ENCODE peak calls at places on chromosomes 3 and 15, in six cellular contexts. J is GM18507; N is H4; K is RPMI8226; G is posterior vena cava; T is stimulated activated CD4-positive, alpha-beta T cell treated with anti-CD3 and anti-CD28 coated beads, Interleukin-4, amount 100 ng/mL, for 48 hours. L is an unnamed sample.

GRCh38 chr3:121411554-121411953 is 134.2 kb downstream of the POLQ start:
- DNase-seq in J (no peak), N (no peak), K (no peak), G (no peak), T (no peak), L (no peak)

GRCh38 chr3:98746882-98747281 is 16.3 kb upstream of the ST3GAL6 start:
- DNase-seq in J (no peak), N (peak; percentile 10), K (no peak), G (no peak), T (no peak), L (no peak)

GRCh38 chr15:68054658-68055223 is 626 bp downstream of the PIAS1 start:
- DNase-seq in J (no peak), N (no peak), K (peak; percentile 42), G (peak; percentile 91), T (peak; percentile 30), L (no peak)

GRCh38 chr15:41934843-41935242 is 37.5 kb downstream of the EHD4 start:
- DNase-seq in J (no peak), N (peak; percentile 45), K (no peak), G (peak; percentile 76), T (peak; percentile 53), L (no peak)

GRCh38 chr15:89003865-89004725 is 84.2 kb upstream of the ABHD2 start:
- DNase-seq in J (no peak), N (no peak), K (no peak), G (no peak), T (no peak), L (no peak)

GRCh38 chr15:82621970-82622369 is 25.2 kb downstream of the CPEB1 start:
- DNase-seq in J (no peak), N (no peak), K (no peak), G (no peak), T (no peak), L (no peak)

GRCh38 chr3:123283657-123284398 is 82.1 kb downstream of the SEC22A start:
- DNase-seq in J (no peak), N (no peak), K (no peak), G (no peak), T (no peak), L (no peak)

GRCh38 chr3:43892061-43892460 is 201.3 kb downstream of the ABHD5 start:
- DNase-seq in J (no peak), N (no peak), K (no peak), G (no peak), T (no peak), L (no peak)

GRCh38 chr3:115418583-115418982 is 204.7 kb upstream of the GAP43 start:
- DNase-seq in J (no peak), N (no peak), K (no peak), G (no peak), T (no peak), L (no peak)

GRCh38 chr15:60647246-60647645 is 168.3 kb upstream of the ICE2 start:
- DNase-seq in J (no peak), N (no peak), K (no peak), G (no peak), T (no peak), L (no peak)

GRCh38 chr15:41568350-41569017 is 9.5 kb downstream of the TYRO3 start:
- DNase-seq in J (no peak), N (no peak), K (no peak), G (no peak), T (no peak), L (no peak)

GRCh38 chr3:186538779-186539178 is 5.4 kb downstream of the CRYGS start:
- DNase-seq in J (no peak), N (no peak), K (no peak), G (no peak), T (no peak), L (no peak)

GRCh38 chr3:129061077-129061887 is 703 bp downstream of the GP9 start:
- DNase-seq in J (no peak), N (no peak), K (no peak), G (no peak), T (no peak), L (no peak)

GRCh38 chr3:143302638-143303171 is 183.1 kb downstream of the CHST2 start:
- DNase-seq in J (no peak), N (peak; percentile 68), K (no peak), G (peak; percentile 84), T (no peak), L (no peak)

GRCh38 chr3:40847571-40847992 is 322.8 kb downstream of the ZNF621 start:
- DNase-seq in J (no peak), N (no peak), K (no peak), G (no peak), T (no peak), L (no peak)

GRCh38 chr3:53231532-53232511 is 24.0 kb downstream of the TKT start:
- DNase-seq in J (no peak), N (no peak), K (no peak), G (peak; percentile 58), T (no peak), L (no peak)

GRCh38 chr15:63502843-63503738 is 1.3 kb upstream of the USP3 start:
- DNase-seq in J (peak; percentile 48), N (peak; percentile 88), K (peak; percentile 75), G (peak; percentile 98), T (peak; percentile 64), L (peak; percentile 51)

GRCh38 chr15:68230157-68231100 is 901 bp upstream of the CLN6 start:
- DNase-seq in J (no peak), N (no peak), K (peak; percentile 81), G (peak; percentile 64), T (no peak), L (no peak)

GRCh38 chr3:146395164-146395563 is 74.2 kb downstream of the PLSCR2 start:
- DNase-seq in J (no peak), N (no peak), K (no peak), G (no peak), T (no peak), L (no peak)

GRCh38 chr3:195450731-195451229 is 8.0 kb upstream of the ACAP2 start:
- DNase-seq in J (no peak), N (peak; percentile 53), K (no peak), G (no peak), T (no peak), L (no peak)

GRCh38 chr3:123159926-123160635 is 41.7 kb upstream of the SEC22A start:
- DNase-seq in J (no peak), N (no peak), K (no peak), G (no peak), T (no peak), L (no peak)

GRCh38 chr15:82544431-82544830 is 4.2 kb upstream of the RPS17 start:
- DNase-seq in J (no peak), N (no peak), K (no peak), G (peak; percentile 53), T (no peak), L (no peak)

GRCh38 chr3:99789322-99789721 is 28.3 kb upstream of the CMSS1 start:
- DNase-seq in J (no peak), N (peak; percentile 64), K (peak; percentile 49), G (no peak), T (no peak), L (peak; percentile 26)

GRCh38 chr15:84791763-84792162 is 25.4 kb upstream of the ALPK3 start:
- DNase-seq in J (no peak), N (no peak), K (no peak), G (no peak), T (no peak), L (no peak)

GRCh38 chr3:107737909-107738308 is 215.1 kb downstream of the BBX start:
- DNase-seq in J (no peak), N (no peak), K (no peak), G (no peak), T (no peak), L (no peak)

GRCh38 chr3:14774431-14774830 is 44.3 kb upstream of the FGD5 start:
- DNase-seq in J (no peak), N (no peak), K (no peak), G (no peak), T (no peak), L (no peak)

GRCh38 chr3:9742560-9742959 is 7.2 kb upstream of the OGG1 start:
- DNase-seq in J (no peak), N (no peak), K (no peak), G (no peak), T (no peak), L (no peak)

GRCh38 chr3:185270956-185271332 is 17.1 kb upstream of the EHHADH start:
- DNase-seq in J (no peak), N (no peak), K (no peak), G (no peak), T (no peak), L (no peak)

GRCh38 chr15:65620833-65621232 is 905 bp upstream of the SLC24A1 start:
- DNase-seq in J (no peak), N (no peak), K (no peak), G (no peak), T (no peak), L (no peak)

GRCh38 chr3:277873-278272 is 81.3 kb downstream of the CHL1 start:
- DNase-seq in J (no peak), N (no peak), K (no peak), G (no peak), T (no peak), L (no peak)

GRCh38 chr3:99240700-99241099 is 339.2 kb upstream of the DCBLD2 start:
- DNase-seq in J (no peak), N (no peak), K (no peak), G (no peak), T (no peak), L (no peak)

GRCh38 chr3:71245052-71245488 is 338.5 kb downstream of the FOXP1 start:
- DNase-seq in J (no peak), N (peak; percentile 33), K (no peak), G (no peak), T (no peak), L (no peak)

GRCh38 chr3:53328750-53329149 is 18.6 kb downstream of the DCP1A start:
- DNase-seq in J (no peak), N (no peak), K (no peak), G (no peak), T (no peak), L (no peak)

GRCh38 chr3:56704706-56705105 is 21.6 kb upstream of the TASOR start:
- DNase-seq in J (no peak), N (no peak), K (no peak), G (no peak), T (no peak), L (no peak)

GRCh38 chr3:51779137-51779536 is at the start of gene IQCF6:
- DNase-seq in J (no peak), N (no peak), K (no peak), G (no peak), T (no peak), L (no peak)

GRCh38 chr3:24367681-24368264 is 126.9 kb downstream of the THRB start:
- DNase-seq in J (no peak), N (peak; percentile 45), K (no peak), G (no peak), T (no peak), L (no peak)

GRCh38 chr15:58498821-58499580 is 67.2 kb downstream of the LIPC start:
- DNase-seq in J (no peak), N (peak; percentile 86), K (no peak), G (no peak), T (no peak), L (no peak)

GRCh38 chr3:9122732-9123364 is 126.6 kb downstream of the SRGAP3 start:
- DNase-seq in J (no peak), N (no peak), K (no peak), G (no peak), T (no peak), L (no peak)

GRCh38 chr3:73571238-73571741 is 53.5 kb downstream of the PDZRN3 start:
- DNase-seq in J (no peak), N (no peak), K (no peak), G (no peak), T (no peak), L (no peak)